ENCODE peak calls at places on chromosomes 6 and 20, in seven cellular contexts. S is caudate nucleus; K is stimulated activated CD4-positive, alpha-beta T cell treated with anti-CD3 and anti-CD28 coated beads, Interleukin-4, amount 100 ng/mL, for 1 hour; T is substantia nigra; Q is T-cell; U is pancreas; N is WTC11. O is an unnamed sample.

GRCh38 chr6:27286141-27286540 is 25.9 kb downstream of the POM121L2 start:
- DNase-seq in S (no peak), K (no peak), T (no peak), Q (no peak), U (no peak), N (no peak), O (no peak)

GRCh38 chr6:25660512-25660911 is 8.5 kb downstream of the SCGN start:
- DNase-seq in S (no peak), K (peak; percentile 2), T (no peak), Q (no peak), U (peak; percentile 38), N (no peak), O (peak; percentile 14)

GRCh38 chr6:156175971-156176421 is 601.2 kb upstream of the ARID1B start:
- DNase-seq in S (no peak), K (no peak), T (no peak), Q (no peak), U (peak; percentile 25), N (peak; percentile 59), O (no peak)

GRCh38 chr6:154509421-154510143 is 903 bp downstream of the CNKSR3 start:
- DNase-seq in S (no peak), K (peak; percentile 6), T (peak; percentile 52), Q (no peak), U (peak; percentile 49), N (peak; percentile 59), O (peak; percentile 7)

GRCh38 chr6:47897233-47897632 is 115.4 kb downstream of the OPN5 start:
- DNase-seq in S (no peak), K (no peak), T (no peak), Q (no peak), U (no peak), N (no peak), O (no peak)

GRCh38 chr6:39902786-39903465 is 31.3 kb downstream of the MOCS1 start:
- DNase-seq in S (no peak), K (no peak), T (no peak), Q (no peak), U (no peak), N (no peak), O (no peak)

GRCh38 chr20:5918856-5919633 is 31.3 kb downstream of the TRMT6 start:
- DNase-seq in S (no peak), K (no peak), T (no peak), Q (no peak), U (no peak), N (no peak), O (no peak)

GRCh38 chr20:62923669-62924566 is 2.4 kb downstream of the DIDO1 start:
- DNase-seq in S (no peak), K (no peak), T (no peak), Q (no peak), U (no peak), N (no peak), O (no peak)

GRCh38 chr6:6975395-6976111 is 132.2 kb upstream of the RREB1 start:
- DNase-seq in S (no peak), K (no peak), T (no peak), Q (no peak), U (no peak), N (no peak), O (no peak)

GRCh38 chr6:156917213-156917612 is 140.0 kb downstream of the ARID1B start:
- DNase-seq in S (no peak), K (no peak), T (no peak), Q (no peak), U (no peak), N (no peak), O (no peak)

GRCh38 chr6:56655996-56656395 is 13.3 kb upstream of the DST start:
- DNase-seq in S (no peak), K (no peak), T (no peak), Q (no peak), U (no peak), N (no peak), O (no peak)

GRCh38 chr6:14883921-14884320 is 361.9 kb upstream of the JARID2 start:
- DNase-seq in S (no peak), K (no peak), T (no peak), Q (no peak), U (no peak), N (no peak), O (no peak)

GRCh38 chr20:54176610-54177009 is 2.8 kb upstream of the CYP24A1 start:
- DNase-seq in S (no peak), K (no peak), T (no peak), Q (no peak), U (no peak), N (no peak), O (no peak)

GRCh38 chr6:45709834-45710233 is 305.8 kb downstream of the CLIC5 start:
- DNase-seq in S (no peak), K (no peak), T (no peak), Q (no peak), U (no peak), N (no peak), O (no peak)

O was measured in activated naive CD8-positive, alpha-beta T cell treated with anti-CD3 and anti-CD28 coated beads, Interleukin-2, amount 50 U/mL, for 24 hours.